ENCODE peak calls at places on chromosomes 2 and 18, in nine cellular contexts. S is GM23338, N is neural crest cell, R is Calu3, W is brain microvascular endothelial cell, X is GM12865, I is body of pancreas, C is astrocyte of the spinal cord, Q is chondrocyte. O is an unnamed sample.

GRCh38 chr2:11710210-11710609 is 36.2 kb upstream of the LPIN1 start:
- DNase-seq in C (peak; percentile 85), S (no peak), N (no peak), R (peak; percentile 58), X (no peak), I (peak; percentile 56), Q (no peak), W (peak; percentile 87), O (no peak)

GRCh38 chr2:46460991-46461715 is 18.2 kb upstream of the TMEM247 start:
- DNase-seq in S (peak; percentile 78), W (peak; percentile 54), C (peak; percentile 60), X (peak; percentile 81), R (peak; percentile 82), N (peak; percentile 92), I (peak; percentile 79), Q (no peak), O (peak; percentile 83)

GRCh38 chr2:108637304-108637669 is 82.0 kb upstream of the RANBP2 start:
- DNase-seq in I (peak; percentile 76), N (no peak), X (peak; percentile 46), C (peak; percentile 91), W (peak; percentile 95), S (no peak), Q (no peak), R (no peak), O (no peak)

GRCh38 chr2:239879423-239880084 is 145.6 kb downstream of the NDUFA10 start:
- DNase-seq in W (no peak), N (no peak), S (no peak), X (no peak), I (no peak), R (no peak), Q (no peak), C (no peak), O (no peak)

GRCh38 chr2:241741016-241741415 is 6.6 kb downstream of the D2HGDH start:
- DNase-seq in S (no peak), R (no peak), C (peak; percentile 10), N (no peak), I (no peak), W (no peak), Q (no peak), X (no peak), O (peak; percentile 46)

GRCh38 chr2:172516299-172516698 is 39.6 kb upstream of the PDK1 start:
- DNase-seq in C (peak; percentile 51), R (no peak), W (peak; percentile 54), S (no peak), Q (no peak), X (no peak), N (no peak), I (no peak), O (no peak)

GRCh38 chr2:24105816-24106215 is 17.3 kb downstream of the PFN4 start:
- DNase-seq in W (no peak), R (no peak), C (no peak), I (no peak), S (no peak), Q (no peak), N (no peak), X (no peak), O (no peak)

GRCh38 chr18:13375302-13376255 is 157.0 kb downstream of the LDLRAD4 start:
- DNase-seq in I (peak; percentile 67), X (peak; percentile 83), Q (no peak), C (peak; percentile 96), S (no peak), R (peak; percentile 58), N (no peak), W (peak; percentile 96), O (no peak)

GRCh38 chr2:169778421-169778820 is 20.2 kb upstream of the SSB start:
- DNase-seq in N (no peak), Q (no peak), S (no peak), I (no peak), C (no peak), R (no peak), X (no peak), W (no peak), O (no peak)

GRCh38 chr2:47521666-47522285 is 118.8 kb downstream of the MSH2 start:
- DNase-seq in S (no peak), C (no peak), X (no peak), R (no peak), I (no peak), Q (no peak), N (no peak), W (no peak), O (no peak)

GRCh38 chr18:26703170-26703933 is 155.0 kb upstream of the KCTD1 start:
- DNase-seq in N (no peak), R (peak; percentile 5), W (no peak), X (peak; percentile 27), I (peak; percentile 22), S (peak; percentile 52), C (no peak), Q (no peak), O (no peak)

GRCh38 chr2:190119257-190119656 is 56.7 kb upstream of the MSTN start:
- DNase-seq in S (peak; percentile 87), W (no peak), C (no peak), N (no peak), Q (no peak), R (no peak), I (peak; percentile 19), X (no peak), O (peak; percentile 51)

GRCh38 chr2:127143851-127144782 is 37.2 kb upstream of the BIN1 start:
- DNase-seq in Q (no peak), I (no peak), N (no peak), W (peak; percentile 59), C (peak; percentile 83), R (no peak), S (no peak), X (no peak), O (no peak)

GRCh38 chr2:215364157-215365155 is 52.6 kb downstream of the ATIC start:
- DNase-seq in X (no peak), S (no peak), R (no peak), C (peak; percentile 20), W (no peak), I (no peak), N (no peak), Q (no peak), O (no peak)

GRCh38 chr2:197356136-197356535 is 45.6 kb upstream of the ANKRD44 start:
- DNase-seq in W (no peak), I (no peak), N (no peak), S (peak; percentile 79), R (no peak), X (no peak), Q (no peak), C (no peak), O (no peak)
- TF ChIP-seq CTCF in W (peak; percentile 61), I (no peak), N (peak; percentile 55), S (peak; percentile 60), R (peak; percentile 49), X (peak; percentile 19), Q (peak; percentile 74), C (peak; percentile 50), O (peak; percentile 23)

GRCh38 chr2:216663106-216663505 is 29.9 kb downstream of the IGFBP2 start:
- DNase-seq in X (no peak), I (peak; percentile 83), R (no peak), C (no peak), S (no peak), N (no peak), Q (no peak), W (no peak), O (no peak)

GRCh38 chr2:216665717-216666116 is 29.6 kb downstream of the IGFBP5 start:
- DNase-seq in S (peak; percentile 90), R (peak; percentile 41), Q (no peak), C (no peak), I (peak; percentile 35), X (no peak), N (peak; percentile 34), W (no peak), O (peak; percentile 89)

GRCh38 chr2:216665240-216665639 is 30.1 kb downstream of the IGFBP5 start:
- DNase-seq in S (peak; percentile 48), I (peak; percentile 81), C (no peak), R (peak; percentile 65), Q (no peak), N (no peak), W (no peak), X (no peak), O (no peak)

GRCh38 chr2:216663846-216664245 is 30.6 kb downstream of the IGFBP2 start:
- DNase-seq in I (no peak), W (no peak), N (no peak), C (no peak), R (no peak), X (no peak), S (no peak), Q (no peak), O (no peak)

DNA sequence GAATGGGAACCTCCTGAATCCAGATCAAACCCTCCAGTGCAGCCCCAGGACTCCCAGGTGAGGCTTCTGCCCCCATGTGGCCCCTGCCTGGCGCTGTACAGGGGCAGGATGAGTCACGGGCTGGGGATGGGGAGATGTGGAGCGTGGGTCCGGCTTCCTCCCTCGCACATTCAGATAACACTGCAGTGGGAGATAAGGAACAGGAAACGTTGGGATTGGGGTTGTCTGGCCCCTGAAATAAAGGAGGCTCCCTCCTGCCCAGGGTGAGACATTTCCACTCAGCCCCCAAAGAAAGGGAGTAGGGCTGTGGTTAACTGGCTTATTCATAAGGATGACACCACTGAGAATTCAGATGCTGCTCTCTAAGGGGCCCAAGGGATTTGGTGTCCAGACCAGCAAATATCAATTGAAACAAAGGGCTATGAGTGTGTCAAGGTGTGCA is 30.7 kb downstream of the IGFBP5 start:
- DNase-seq in Q (no peak), C (no peak), N (no peak), I (no peak), W (peak; percentile 50), S (peak; percentile 19), X (no peak), R (peak; percentile 56), O (no peak)
- TF ChIP-seq CTCF in Q (peak; percentile 31), C (peak; percentile 35), N (no peak), I (no peak), W (peak; percentile 59), S (no peak), X (no peak), R (no peak), O (peak; percentile 8)

GRCh38 chr2:88188741-88189140 is 18.6 kb downstream of the THNSL2 start:
- DNase-seq in N (no peak), X (no peak), I (no peak), W (no peak), S (no peak), Q (no peak), R (no peak), C (no peak), O (no peak)

GRCh38 chr2:88185480-88185879 is 15.3 kb downstream of the THNSL2 start:
- DNase-seq in C (no peak), N (no peak), R (no peak), I (no peak), Q (no peak), X (no peak), S (no peak), W (no peak), O (no peak)

GRCh38 chr2:88190808-88191721 is 20.9 kb downstream of the THNSL2 start:
- DNase-seq in X (peak; percentile 48), N (peak; percentile 56), R (peak; percentile 39), S (peak; percentile 86), I (peak; percentile 47), W (no peak), C (peak; percentile 24), Q (no peak), O (no peak)

GRCh38 chr2:88187038-88187676 is 17.0 kb downstream of the THNSL2 start:
- DNase-seq in W (peak; percentile 37), Q (no peak), S (peak; percentile 96), R (peak; percentile 68), X (peak; percentile 27), C (no peak), N (peak; percentile 67), I (peak; percentile 68), O (peak; percentile 85)

GRCh38 chr2:88187927-88188326 is 17.8 kb downstream of the THNSL2 start:
- DNase-seq in N (no peak), R (no peak), W (no peak), I (no peak), Q (no peak), X (peak; percentile 20), S (peak; percentile 74), C (no peak), O (no peak)
- TF ChIP-seq CTCF in N (peak; percentile 38), R (no peak), W (peak; percentile 35), I (no peak), Q (no peak), X (peak; percentile 35), S (peak; percentile 62), C (peak; percentile 15), O (no peak)

GRCh38 chr2:173922760-173923159 is 42.4 kb downstream of the SP3 start:
- DNase-seq in C (no peak), R (no peak), I (no peak), X (no peak), N (no peak), W (no peak), S (no peak), Q (no peak), O (no peak)
- TF ChIP-seq CTCF in C (no peak), R (no peak), I (no peak), X (no peak), N (peak; percentile 21), W (no peak), S (no peak), Q (peak; percentile 26), O (peak; percentile 10)